ENCODE peak calls at places on chromosome 17, in eight cellular contexts. U is naive thymus-derived CD4-positive, alpha-beta T cell; R is dorsolateral prefrontal cortex; G is CD8-positive, alpha-beta memory T cell; F is astrocyte; I is right cardiac atrium; J is AG04450; W is brain microvascular endothelial cell. H is an unnamed sample.

GRCh38 chr17:35088647-35088910 is 25.1 kb upstream of the RFFL start:
- DNase-seq in U (no peak), R (peak; percentile 59), G (no peak), F (no peak), I (no peak), J (no peak), W (no peak), H (no peak)

GRCh38 chr17:40922239-40922638 is 15.2 kb downstream of the KRT23 start:
- DNase-seq in U (no peak), R (no peak), G (no peak), F (peak; percentile 87), I (no peak), J (peak; percentile 43), W (peak; percentile 92), H (no peak)

GRCh38 chr17:71760062-71760720 is 360.6 kb upstream of the SOX9 start:
- DNase-seq in U (no peak), R (no peak), G (no peak), F (peak; percentile 78), I (no peak), J (peak; percentile 49), W (no peak), H (no peak)

GRCh38 chr17:78708510-78708973 is 73.5 kb downstream of the CYTH1 start:
- DNase-seq in U (peak; percentile 60), R (peak; percentile 79), G (peak; percentile 36), F (peak; percentile 59), I (peak; percentile 86), J (peak; percentile 72), W (peak; percentile 64), H (peak; percentile 87)

GRCh38 chr17:17899486-17899885 is 62.7 kb upstream of the SREBF1 start:
- DNase-seq in U (no peak), R (no peak), G (no peak), F (no peak), I (no peak), J (no peak), W (no peak), H (no peak)

GRCh38 chr17:57861737-57862409 is 12.0 kb upstream of the MRPS23 start:
- DNase-seq in U (no peak), R (no peak), G (no peak), F (no peak), I (peak; percentile 89), J (no peak), W (no peak), H (peak; percentile 89)

GRCh38 chr17:38657824-38658740 is 16.7 kb downstream of the EPOP start:
- DNase-seq in U (no peak), R (no peak), G (no peak), F (no peak), I (no peak), J (no peak), W (no peak), H (no peak)

GRCh38 chr17:30450125-30451027 is 26.8 kb upstream of the GOSR1 start:
- DNase-seq in U (no peak), R (no peak), G (no peak), F (no peak), I (no peak), J (no peak), W (peak; percentile 18), H (no peak)

GRCh38 chr17:69175812-69176517 is 34.3 kb upstream of the ABCA6 start:
- DNase-seq in U (no peak), R (no peak), G (no peak), F (peak; percentile 87), I (no peak), J (peak; percentile 34), W (peak; percentile 92), H (no peak)

GRCh38 chr17:77332034-77332971 is 191.5 kb downstream of the SEC14L1 start:
- DNase-seq in U (peak; percentile 75), R (no peak), G (peak; percentile 34), F (no peak), I (no peak), J (no peak), W (no peak), H (peak; percentile 26)

GRCh38 chr17:55037828-55038227 is 69.3 kb downstream of the STXBP4 start:
- DNase-seq in U (no peak), R (no peak), G (no peak), F (no peak), I (no peak), J (no peak), W (no peak), H (no peak)

GRCh38 chr17:4028436-4028835 is 64.2 kb upstream of the ATP2A3 start:
- DNase-seq in U (no peak), R (no peak), G (no peak), F (no peak), I (no peak), J (no peak), W (no peak), H (no peak)

GRCh38 chr17:58965221-58965620 is 141.5 kb downstream of the TRIM37 start:
- DNase-seq in U (no peak), R (no peak), G (no peak), F (peak; percentile 13), I (no peak), J (no peak), W (no peak), H (no peak)

GRCh38 chr17:50922107-50922506 is 56.0 kb upstream of the TOB1 start:
- DNase-seq in U (no peak), R (no peak), G (no peak), F (no peak), I (no peak), J (no peak), W (no peak), H (no peak)

GRCh38 chr17:66403846-66404597 is 101.6 kb downstream of the PRKCA start:
- DNase-seq in U (no peak), R (no peak), G (no peak), F (no peak), I (no peak), J (no peak), W (no peak), H (peak; percentile 28)

GRCh38 chr17:73436966-73437365 is 125.2 kb upstream of the CDC42EP4 start:
- DNase-seq in U (no peak), R (no peak), G (no peak), F (peak; percentile 1), I (no peak), J (no peak), W (peak; percentile 38), H (no peak)

GRCh38 chr17:59505610-59506276 is 59.7 kb upstream of the DHX40 start:
- DNase-seq in U (no peak), R (no peak), G (no peak), F (peak; percentile 50), I (no peak), J (no peak), W (no peak), H (no peak)

GRCh38 chr17:30530346-30531025 is 53.3 kb downstream of the GOSR1 start:
- DNase-seq in U (no peak), R (no peak), G (no peak), F (peak; percentile 67), I (no peak), J (peak; percentile 23), W (peak; percentile 47), H (no peak)

GRCh38 chr17:46796524-46796923 is 22.0 kb downstream of the WNT3 start:
- DNase-seq in U (no peak), R (no peak), G (no peak), F (no peak), I (peak; percentile 18), J (no peak), W (no peak), H (no peak)

GRCh38 chr17:46796080-46796479 is 22.4 kb downstream of the WNT3 start:
- DNase-seq in U (no peak), R (no peak), G (no peak), F (no peak), I (no peak), J (no peak), W (no peak), H (no peak)

GRCh38 chr17:46794318-46794717 is 24.2 kb downstream of the WNT3 start:
- DNase-seq in U (no peak), R (no peak), G (no peak), F (no peak), I (no peak), J (no peak), W (no peak), H (no peak)

GRCh38 chr17:46797131-46797530 is 21.4 kb downstream of the WNT3 start:
- DNase-seq in U (no peak), R (no peak), G (no peak), F (no peak), I (no peak), J (no peak), W (no peak), H (no peak)

DNA sequence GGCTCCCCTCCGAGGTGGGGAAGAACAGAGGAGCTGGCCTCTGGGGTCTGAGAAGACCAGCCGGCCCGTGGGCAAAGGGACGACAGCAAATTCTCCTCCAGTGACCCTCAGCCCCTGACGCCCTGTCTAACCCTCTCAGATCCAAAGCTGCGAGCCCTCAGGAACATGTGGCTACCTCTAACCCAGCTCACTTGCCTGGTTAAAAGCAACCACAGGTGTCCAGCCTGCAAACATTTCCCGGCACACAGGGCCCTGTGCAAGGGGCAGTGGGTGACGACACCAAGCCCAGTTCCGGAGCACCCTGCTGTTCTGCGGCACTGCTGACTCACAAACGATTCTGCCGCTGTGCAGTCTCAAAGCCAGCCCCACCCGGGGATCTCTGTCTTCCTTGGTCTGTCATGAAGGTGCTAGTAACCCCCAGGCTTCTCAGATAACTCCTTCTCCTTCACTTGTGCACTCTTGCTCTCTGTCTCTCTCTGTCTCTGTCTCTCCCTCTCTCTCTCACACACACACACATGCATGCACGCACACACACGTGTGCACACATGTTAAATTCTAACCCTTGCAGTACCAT is 23.0 kb downstream of the WNT3 start:
- DNase-seq in U (no peak), R (no peak), G (no peak), F (no peak), I (no peak), J (no peak), W (peak; percentile 77), H (no peak)
- H3K27me3 ChIP-seq in U (no peaks in the 10 kb centered on the region), R (no peaks in the 10 kb centered on the region), G (no peaks in the 10 kb centered on the region), F (peaks cover 14% of the 10 kb centered on the region), I (no peaks in the 10 kb centered on the region), J (peaks cover 52% of the 10 kb centered on the region), W (peaks cover 13% of the 10 kb centered on the region), H (no peaks in the 10 kb centered on the region)

GRCh38 chr17:1143573-1143972 is 36.2 kb downstream of the ABR start:
- DNase-seq in U (no peak), R (no peak), G (no peak), F (no peak), I (no peak), J (no peak), W (peak; percentile 14), H (peak; percentile 87)
- H3K4me3 ChIP-seq in U (no peak overlapping the region), R (no peak overlapping the region), G (no peak overlapping the region), F (no peak overlapping the region), I (no peak overlapping the region), J (no peak overlapping the region), W (no peak overlapping the region), H (no peak overlapping the region)

DNA sequence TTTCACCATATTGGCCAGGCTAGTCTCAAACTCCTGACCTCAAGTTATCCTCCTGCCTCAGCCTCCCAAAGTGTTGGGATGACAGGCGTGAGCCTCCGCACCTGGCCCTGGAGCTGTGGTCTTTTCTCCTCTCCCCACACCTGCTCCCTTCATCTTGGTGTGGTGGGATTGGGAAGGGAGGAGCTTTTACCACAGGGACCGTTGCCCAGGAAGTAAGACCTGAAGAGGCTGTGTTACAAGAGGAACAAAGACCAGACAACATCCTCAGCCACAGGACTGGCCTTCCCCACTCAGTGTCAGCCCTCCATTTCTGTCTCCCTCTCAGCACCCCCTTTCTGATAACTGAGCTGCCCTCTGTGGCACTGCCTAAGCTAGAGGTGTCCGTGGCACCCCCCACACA is 9.4 kb upstream of the C17orf113 start:
- DNase-seq in U (no peak), R (no peak), G (no peak), F (no peak), I (no peak), J (no peak), W (no peak), H (no peak)
- H3K27me3 ChIP-seq in U (no peaks in the 10 kb centered on the region), R (no peaks in the 10 kb centered on the region), G (no peaks in the 10 kb centered on the region), F (peaks cover 6% of the 10 kb centered on the region), I (no peaks in the 10 kb centered on the region), J (peaks cover 60% of the 10 kb centered on the region), W (peaks cover 4% of the 10 kb centered on the region), H (no peaks in the 10 kb centered on the region)

GRCh38 chr17:81050645-81051625 is 16.0 kb downstream of the BAIAP2 start:
- DNase-seq in U (no peak), R (no peak), G (no peak), F (no peak), I (peak; percentile 40), J (no peak), W (no peak), H (no peak)
- H3K4me3 ChIP-seq in U (no peak overlapping the region), R (no peak overlapping the region), G (no peak overlapping the region), F (no peak overlapping the region), I (no peak overlapping the region), J (no peak overlapping the region), W (no peak overlapping the region), H (no peak overlapping the region)

H was measured in H7.